ENCODE peak calls at places on chromosomes 11 and 22, in seven cellular contexts. H is foreskin fibroblast, T is fibroblast of lung, G is OCI-LY7, Y is pancreas, V is bronchial epithelial cell, Q is GM23338. U is an unnamed sample.
A peak's percentile ranks its signal among the peaks of the same experiment; 100 is the strongest.

GRCh38 chr22:49688516-49689254 is 139.0 kb downstream of the BRD1 start:
- DNase-seq in Q (no peak), H (no peak), G (no peak), V (no peak), T (no peak), Y (no peak), U (no peak)

GRCh38 chr11:25449100-25449499 is 882.8 kb upstream of the ANO3 start:
- DNase-seq in H (no peak), V (no peak), G (no peak), Y (no peak), Q (no peak), T (no peak), U (no peak)

GRCh38 chr11:9516113-9516512 is 55.3 kb downstream of the ZNF143 start:
- DNase-seq in T (no peak), V (no peak), G (no peak), Q (peak; percentile 73), Y (no peak), H (no peak), U (no peak)

GRCh38 chr11:65041206-65042035 is at the start of gene SAC3D1:
- DNase-seq in Y (peak; percentile 90), Q (peak; percentile 72), H (peak; percentile 79), T (no peak), G (peak; percentile 66), V (peak; percentile 46), U (no peak)

GRCh38 chr11:68255526-68255925 is 16.2 kb downstream of the C11orf24 start:
- DNase-seq in V (no peak), H (no peak), Y (no peak), Q (no peak), G (no peak), T (no peak), U (no peak)

GRCh38 chr11:128361451-128362020 is 225.8 kb downstream of the ETS1 start:
- DNase-seq in V (peak; percentile 40), G (no peak), T (peak; percentile 87), H (peak; percentile 64), Y (no peak), Q (no peak), U (no peak)

GRCh38 chr11:73229321-73230275 is 11.5 kb downstream of the P2RY2 start:
- DNase-seq in V (no peak), Q (no peak), H (no peak), Y (no peak), G (no peak), T (no peak), U (no peak)

GRCh38 chr11:13902456-13902855 is 60.1 kb upstream of the SPON1 start:
- DNase-seq in Q (no peak), H (no peak), Y (no peak), G (no peak), T (no peak), V (no peak), U (no peak)

GRCh38 chr11:120149246-120149645 is 11.3 kb upstream of the TRIM29 start:
- DNase-seq in Q (no peak), T (no peak), V (peak; percentile 76), G (no peak), Y (no peak), H (no peak), U (no peak)

GRCh38 chr11:11703885-11704284 is 82.1 kb upstream of the GALNT18 start:
- DNase-seq in Q (no peak), G (no peak), T (no peak), H (no peak), Y (no peak), V (no peak), U (no peak)

GRCh38 chr11:105282658-105283057 is 143.1 kb upstream of the CARD18 start:
- DNase-seq in T (no peak), H (peak; percentile 72), Q (no peak), Y (no peak), V (no peak), G (no peak), U (no peak)

GRCh38 chr11:104531075-104531474 is 367.1 kb upstream of the PDGFD start:
- DNase-seq in Y (no peak), Q (peak; percentile 68), H (peak; percentile 29), G (no peak), V (peak; percentile 9), T (peak; percentile 6), U (no peak)

GRCh38 chr22:47550524-47551437 is 788.3 kb downstream of the TBC1D22A start:
- DNase-seq in H (no peak), Y (no peak), Q (no peak), G (no peak), T (no peak), V (no peak), U (no peak)

GRCh38 chr11:76234704-76235232 is 28.5 kb upstream of the WNT11 start:
- DNase-seq in Q (no peak), Y (peak; percentile 75), T (no peak), H (no peak), G (peak; percentile 51), V (peak; percentile 28), U (peak; percentile 30)

GRCh38 chr11:107704432-107704831 is 7.4 kb downstream of the SLN start:
- DNase-seq in Q (no peak), H (peak; percentile 49), G (no peak), V (peak; percentile 66), T (no peak), Y (no peak), U (no peak)

GRCh38 chr11:123838659-123839058 is 32.5 kb upstream of the OR6M1 start:
- DNase-seq in Q (no peak), V (peak; percentile 82), T (no peak), H (no peak), G (no peak), Y (no peak), U (no peak)

GRCh38 chr11:18361154-18361553 is 33.2 kb upstream of the LDHA start:
- DNase-seq in T (no peak), G (no peak), H (no peak), Q (no peak), Y (no peak), V (no peak), U (no peak)

GRCh38 chr11:79236541-79236971 is 204.3 kb downstream of the TENM4 start:
- DNase-seq in G (no peak), Q (no peak), H (peak; percentile 97), T (peak; percentile 90), V (peak; percentile 82), Y (no peak), U (peak; percentile 73)

GRCh38 chr11:70445091-70445490 is 46.8 kb downstream of the CTTN start:
- DNase-seq in Q (no peak), V (no peak), G (no peak), H (no peak), T (no peak), Y (no peak), U (no peak)

GRCh38 chr11:70443043-70444030 is 45.0 kb downstream of the CTTN start:
- DNase-seq in G (no peak), Q (no peak), Y (no peak), H (no peak), T (no peak), V (no peak), U (no peak)

GRCh38 chr11:70454197-70454767 is 56.0 kb downstream of the CTTN start:
- DNase-seq in T (no peak), V (no peak), Q (no peak), H (no peak), G (no peak), Y (no peak), U (no peak)

GRCh38 chr11:70445605-70446004 is 47.3 kb downstream of the CTTN start:
- DNase-seq in V (no peak), T (no peak), G (no peak), H (no peak), Q (no peak), Y (no peak), U (no peak)

DNA sequence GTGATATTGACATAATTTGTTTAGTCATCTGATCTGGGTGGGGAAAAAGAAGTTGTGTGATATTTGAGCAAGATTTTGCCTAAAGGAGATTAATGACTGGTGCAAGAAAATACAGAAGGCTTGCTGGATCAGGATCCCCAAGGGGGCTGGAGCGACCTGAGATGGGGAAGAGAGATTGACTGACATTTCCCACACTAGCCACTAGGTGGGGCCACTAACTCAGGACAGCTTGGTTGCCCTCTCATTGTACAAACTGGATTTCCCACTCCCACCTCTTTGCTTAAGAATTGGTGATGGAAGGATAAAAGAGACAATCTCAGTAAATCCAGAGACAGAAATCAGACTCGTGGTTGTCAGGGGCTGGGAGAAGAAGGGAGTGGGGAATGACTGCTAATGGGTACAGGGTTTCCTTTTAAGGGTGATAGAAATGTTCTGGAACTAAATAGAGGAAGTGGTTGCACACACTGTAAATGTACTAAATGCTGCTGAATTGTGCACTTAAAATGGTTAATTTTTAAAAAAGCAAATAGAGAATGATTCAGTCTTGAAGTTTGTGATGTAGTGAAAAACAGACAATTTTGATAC is 50.7 kb downstream of the CTTN start:
- DNase-seq in G (peak; percentile 22), V (no peak), Q (peak; percentile 58), H (no peak), Y (no peak), T (no peak), U (no peak)
- TF ChIP-seq CTCF in G (peak; percentile 83), V (peak; percentile 53), Q (peak; percentile 83), H (peak; percentile 23), Y (no peak), T (peak; percentile 7), U (peak; percentile 23)

GRCh38 chr11:4891996-4892640 is 10.4 kb downstream of the OR51T1 start:
- DNase-seq in T (peak; percentile 86), G (no peak), Q (peak; percentile 16), V (peak; percentile 88), H (peak; percentile 78), Y (no peak), U (peak; percentile 49)
- TF ChIP-seq CTCF in T (no peak), G (no peak), Q (no peak), V (peak; percentile 22), H (peak; percentile 4), Y (no peak), U (peak; percentile 2)

DNA sequence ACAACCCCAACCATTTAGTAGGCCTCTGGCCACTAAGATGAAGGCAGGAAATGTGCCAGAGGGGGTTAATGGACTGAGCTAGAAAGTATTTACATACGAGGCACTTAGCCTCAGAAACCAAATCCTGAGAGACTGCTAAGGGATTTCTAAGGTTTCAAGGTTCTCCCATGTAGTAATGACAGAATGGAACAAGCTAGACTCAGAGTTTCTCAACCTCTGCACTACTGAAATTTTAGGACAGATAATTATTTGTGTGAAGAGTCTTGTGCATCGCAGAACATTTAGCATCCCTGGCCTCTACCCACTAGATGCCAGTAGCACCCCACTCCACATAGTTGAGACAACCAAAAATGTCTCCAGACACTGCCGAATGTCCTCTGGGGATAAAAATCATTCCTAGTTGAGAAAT is 54.8 kb upstream of the CHRM4 start:
- DNase-seq in G (no peak), Q (peak; percentile 64), Y (no peak), T (no peak), H (peak; percentile 44), V (no peak), U (no peak)
- TF ChIP-seq CTCF in G (no peak), Q (peak; percentile 36), Y (no peak), T (peak; percentile 22), H (peak; percentile 23), V (no peak), U (peak; percentile 25)

DNA sequence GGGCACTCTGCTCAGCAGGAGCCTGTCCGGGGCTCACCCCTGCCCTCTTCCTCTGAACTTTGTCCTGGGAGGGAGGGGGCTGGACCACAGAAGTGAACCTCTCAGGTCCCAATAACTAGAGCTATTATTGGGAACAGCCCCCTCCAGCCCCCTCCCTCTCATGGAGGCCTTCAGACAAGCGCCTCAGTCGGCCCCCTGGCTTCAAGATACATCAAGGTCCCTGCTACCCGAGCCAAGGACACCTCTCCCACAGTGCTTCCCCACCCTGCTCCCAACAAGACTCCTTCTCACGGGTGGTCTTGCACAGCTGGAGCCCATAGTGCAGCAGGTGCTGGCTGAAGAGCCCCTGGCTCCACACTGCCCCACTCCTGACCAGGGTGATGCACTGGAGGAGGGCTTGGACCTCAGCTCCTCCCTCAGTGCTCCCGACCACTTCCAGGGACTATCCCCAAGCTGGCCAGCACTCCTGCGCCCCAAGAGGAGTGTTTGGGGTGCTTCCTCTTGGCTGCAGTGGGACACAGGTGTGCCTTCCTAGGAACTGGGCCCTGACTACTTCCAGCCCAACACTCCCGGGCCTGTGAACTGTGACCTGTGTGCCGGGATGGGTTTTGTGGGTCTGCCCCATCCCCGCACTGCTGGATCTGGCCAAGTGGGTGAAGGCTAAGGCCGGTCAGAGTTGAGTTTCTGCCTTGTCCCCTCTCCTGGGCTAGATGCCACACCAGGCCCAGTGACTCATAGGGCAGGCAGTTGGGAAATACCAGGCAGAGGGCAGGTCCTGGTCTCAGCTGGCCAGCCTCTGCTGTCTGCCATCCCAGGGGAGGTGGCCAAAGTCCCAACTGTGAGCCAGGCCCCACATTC is 2.2 kb downstream of the PNPLA2 start:
- DNase-seq in Q (no peak), T (peak; percentile 70), G (no peak), H (peak; percentile 89), Y (peak; percentile 96), V (peak; percentile 49), U (no peak)
- TF ChIP-seq CTCF in Q (no peak), T (no peak), G (no peak), H (no peak), Y (no peak), V (no peak), U (no peak)